ENCODE peak calls at places on chromosomes 13 and 19, in four cellular contexts. X is aorta, Q is Peyer's patch, L is ascending aorta. Y is an unnamed sample.

GRCh38 chr19:12766051-12766521 is 9.3 kb downstream of the HOOK2 start:
- DNase-seq in Q (peak; percentile 82), L (no peak), X (peak; percentile 85), Y (peak; percentile 93)

GRCh38 chr13:73138276-73138950 is 79.6 kb downstream of the KLF5 start:
- DNase-seq in L (no peak), Q (no peak), X (no peak), Y (no peak)

GRCh38 chr13:43434185-43434584 is 352.6 kb downstream of the ENOX1 start:
- DNase-seq in L (no peak), Q (no peak), X (no peak), Y (no peak)

GRCh38 chr13:101231751-101232428 is 184.4 kb downstream of the NALCN start:
- DNase-seq in X (no peak), L (no peak), Q (no peak), Y (no peak)

GRCh38 chr13:100636441-100636840 is 38.2 kb downstream of the TMTC4 start:
- DNase-seq in X (no peak), Q (no peak), L (no peak), Y (no peak)

GRCh38 chr19:10193666-10194499 is 870 bp downstream of the DNMT1 start:
- DNase-seq in L (no peak), X (no peak), Q (peak; percentile 32), Y (no peak)

GRCh38 chr13:31514932-31515331 is 224.4 kb upstream of the RXFP2 start:
- DNase-seq in L (no peak), X (no peak), Q (no peak), Y (no peak)

GRCh38 chr13:75225288-75225687 is 256.7 kb downstream of the TBC1D4 start:
- DNase-seq in L (no peak), Q (no peak), X (no peak), Y (no peak)

DNA sequence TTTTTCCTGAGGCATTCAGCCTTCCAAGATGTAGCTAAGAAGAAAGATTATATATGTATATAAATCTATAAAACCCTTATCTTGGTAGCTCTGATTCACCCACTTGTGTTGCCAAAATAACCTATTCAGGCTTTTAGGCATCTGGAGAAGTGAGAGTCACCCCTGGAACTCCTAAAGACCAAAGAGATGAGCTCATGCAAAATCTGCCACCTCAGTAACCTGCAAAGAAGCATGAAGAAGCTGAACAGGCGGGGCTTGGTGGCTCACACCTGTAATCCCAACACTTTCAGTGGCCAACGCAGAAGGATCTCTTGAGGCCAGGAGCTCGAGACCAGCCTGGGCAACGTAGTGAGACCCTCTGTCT is 393.7 kb downstream of the FOXO1 start:
- DNase-seq in Q (no peak), X (no peak), L (no peak), Y (no peak)
- H3K27ac ChIP-seq in Q (no peak overlapping the region), X (peak overlapping the region; percentile 47), L (peak overlapping the region; percentile 90), Y (peak overlapping the region; percentile 69)

DNA sequence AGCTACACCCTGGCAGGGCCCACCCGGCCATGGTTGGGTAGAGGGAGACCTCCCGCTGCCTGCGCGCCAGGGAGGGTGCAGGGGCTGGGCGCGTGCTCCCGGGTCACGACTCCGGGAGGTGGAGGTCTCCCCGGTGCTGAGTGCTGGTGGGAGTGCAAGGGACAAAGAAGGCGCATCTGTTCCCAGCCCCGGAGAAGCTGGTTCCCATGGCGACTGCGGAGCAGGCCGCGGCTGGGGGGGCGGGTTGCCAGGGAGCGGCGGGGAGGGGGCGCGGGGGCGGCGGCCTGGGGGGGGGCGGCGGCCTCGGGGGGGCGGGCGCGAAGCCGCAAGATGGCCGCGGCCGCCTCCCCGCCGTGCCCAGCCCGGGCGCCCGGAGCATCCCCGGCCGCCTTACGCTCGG is 1.2 kb downstream of the CBARP start:
- DNase-seq in Q (no peak), X (no peak), L (no peak), Y (no peak)
- H3K4me1 ChIP-seq in Q (peaks cover 32% of the 10 kb centered on the region), X (no peaks in the 10 kb centered on the region), L (peaks cover 10% of the 10 kb centered on the region), Y (peaks cover 59% of the 10 kb centered on the region)

GRCh38 chr19:407501-408440 is 1.2 kb downstream of the C2CD4C start:
- DNase-seq in Q (no peak), X (peak; percentile 45), L (no peak), Y (no peak)
- H3K4me3 ChIP-seq in Q (peak overlapping the region; percentile 52), X (no peak overlapping the region), L (peak overlapping the region; percentile 65), Y (no peak overlapping the region)

GRCh38 chr19:48341515-48342413 is 16.4 kb downstream of the EMP3 start:
- DNase-seq in L (no peak), X (no peak), Q (no peak), Y (no peak)

GRCh38 chr19:48342414-48342738 is 17.0 kb downstream of the EMP3 start:
- DNase-seq in X (no peak), L (no peak), Q (no peak), Y (no peak)

GRCh38 chr19:48338802-48339660 is 13.7 kb downstream of the EMP3 start:
- DNase-seq in Q (no peak), L (no peak), X (no peak), Y (no peak)

GRCh38 chr19:48342841-48343540 is 17.6 kb downstream of the EMP3 start:
- DNase-seq in X (no peak), Q (no peak), L (no peak), Y (no peak)

GRCh38 chr19:48341006-48341405 is 15.7 kb downstream of the EMP3 start:
- DNase-seq in Q (no peak), X (no peak), L (no peak), Y (no peak)
- H3K27ac ChIP-seq in Q (no peak overlapping the region), X (no peak overlapping the region), L (no peak overlapping the region), Y (no peak overlapping the region)

Y was measured in sigmoid colon.